ENCODE peak calls at places on chromosome 5, in eight cellular contexts. M is mesendoderm; A is WERI-Rb-1; H is CD4-positive, CD25-positive, alpha-beta regulatory T cell; T is left ventricle myocardium inferior; C is neural progenitor cell; L is cardiac muscle cell; V is MM.1S. F is an unnamed sample. For H3K36me3, the result is how much of the 10 kb centered on the place peaks cover.

GRCh38 chr5:180816608-180817534 is 14.3 kb upstream of the MGAT1 start:
- DNase-seq in M (no peak), A (no peak), H (no peak), T (peak), C (no peak), L (peak), V (peak), F (no peak)

GRCh38 chr5:171855798-171856772 is 70.5 kb downstream of the SMIM23 start:
- DNase-seq in M (no peak), A (no peak), H (no peak), T (no peak), C (no peak), L (no peak), V (no peak), F (no peak)

GRCh38 chr5:152177626-152178349 is 227.3 kb downstream of the NMUR2 start:
- DNase-seq in M (peak), A (no peak), H (no peak), T (no peak), C (no peak), L (no peak), V (no peak), F (no peak)

GRCh38 chr5:1297243-1297642 is 2.4 kb upstream of the TERT start:
- DNase-seq in M (no peak), A (peak), H (no peak), T (no peak), C (no peak), L (no peak), V (no peak), F (peak)

GRCh38 chr5:132497488-132497997 is 7.0 kb upstream of the IRF1 start:
- DNase-seq in M (peak), A (no peak), H (no peak), T (peak), C (no peak), L (peak), V (no peak), F (peak)

GRCh38 chr5:23977996-23978395 is 470.6 kb downstream of the PRDM9 start:
- DNase-seq in M (peak), A (peak), H (no peak), T (no peak), C (peak), L (no peak), V (peak), F (no peak)

GRCh38 chr5:90553711-90554110 is 4.9 kb upstream of the ADGRV1 start:
- DNase-seq in M (no peak), A (no peak), H (no peak), T (no peak), C (no peak), L (no peak), V (no peak), F (no peak)

GRCh38 chr5:110031402-110032140 is 341.8 kb downstream of the MAN2A1 start:
- DNase-seq in M (no peak), A (no peak), H (no peak), T (no peak), C (no peak), L (no peak), V (peak), F (no peak)

GRCh38 chr5:109160468-109160867 is 249.3 kb downstream of the PJA2 start:
- DNase-seq in M (no peak), A (no peak), H (no peak), T (no peak), C (no peak), L (no peak), V (no peak), F (no peak)

GRCh38 chr5:139461698-139462097 is 845 bp downstream of the ECSCR start:
- DNase-seq in M (peak), A (no peak), H (no peak), T (no peak), C (no peak), L (no peak), V (no peak), F (no peak)

GRCh38 chr5:149796025-149796424 is 65.9 kb downstream of the PPARGC1B start:
- DNase-seq in M (no peak), A (no peak), H (no peak), T (no peak), C (no peak), L (peak), V (no peak), F (no peak)

GRCh38 chr5:132054697-132055440 is 5.6 kb upstream of the IL3 start:
- DNase-seq in M (no peak), A (peak), H (no peak), T (peak), C (no peak), L (no peak), V (no peak), F (no peak)

GRCh38 chr5:84487963-84488362 is 103.3 kb upstream of the EDIL3 start:
- DNase-seq in M (no peak), A (no peak), H (no peak), T (no peak), C (no peak), L (no peak), V (no peak), F (no peak)

GRCh38 chr5:143923634-143924265 is 111.8 kb downstream of the HMHB1 start:
- DNase-seq in M (peak), A (no peak), H (no peak), T (no peak), C (no peak), L (no peak), V (peak), F (no peak)

GRCh38 chr5:104573979-104574709 is 1011.6 kb upstream of the NUDT12 start:
- DNase-seq in M (no peak), A (no peak), H (no peak), T (no peak), C (no peak), L (no peak), V (no peak), F (no peak)

GRCh38 chr5:173911623-173912022 is 23.5 kb downstream of the CPEB4 start:
- DNase-seq in M (no peak), A (no peak), H (no peak), T (no peak), C (no peak), L (no peak), V (peak), F (no peak)

GRCh38 chr5:179803651-179804598 is 2.7 kb downstream of the MGAT4B start:
- DNase-seq in M (no peak), A (no peak), H (no peak), T (no peak), C (no peak), L (no peak), V (no peak), F (no peak)

GRCh38 chr5:143106175-143106574 is 297.3 kb downstream of the NR3C1 start:
- DNase-seq in M (peak), A (peak), H (no peak), T (no peak), C (peak), L (peak), V (no peak), F (no peak)

GRCh38 chr5:104513194-104513602 is 950.6 kb upstream of the NUDT12 start:
- DNase-seq in M (peak), A (no peak), H (no peak), T (no peak), C (no peak), L (no peak), V (no peak), F (no peak)

GRCh38 chr5:154194348-154195329 is 4.1 kb downstream of the GALNT10 start:
- DNase-seq in M (peak), A (no peak), H (no peak), T (no peak), C (peak), L (peak), V (no peak), F (no peak)

GRCh38 chr5:81749562-81750307 is 1.2 kb downstream of the SSBP2 start:
- DNase-seq in M (peak), A (peak), H (peak), T (peak), C (peak), L (peak), V (peak), F (peak)

GRCh38 chr5:151055336-151055735 is 25.5 kb downstream of the TNIP1 start:
- DNase-seq in M (no peak), A (no peak), H (no peak), T (no peak), C (no peak), L (peak), V (no peak), F (no peak)

GRCh38 chr5:32710335-32710858 is 724 bp upstream of the NPR3 start:
- DNase-seq in M (peak), A (no peak), H (no peak), T (peak), C (peak), L (peak), V (no peak), F (no peak)

GRCh38 chr5:76082790-76083554 is at the start of gene SV2C:
- DNase-seq in M (peak), A (peak), H (no peak), T (no peak), C (peak), L (peak), V (peak), F (no peak)

GRCh38 chr5:150321784-150322183 is 19.1 kb upstream of the ARSI start:
- DNase-seq in M (no peak), A (no peak), H (no peak), T (no peak), C (no peak), L (no peak), V (no peak), F (no peak)

GRCh38 chr5:90182726-90183125 is 226.8 kb downstream of the CETN3 start:
- DNase-seq in M (no peak), A (no peak), H (no peak), T (no peak), C (no peak), L (no peak), V (no peak), F (no peak)

GRCh38 chr5:43193952-43194321 is 1.9 kb downstream of the NIM1K start:
- DNase-seq in M (peak), A (no peak), H (no peak), T (no peak), C (peak), L (no peak), V (no peak), F (no peak)

GRCh38 chr5:168667301-168667859 is 88.2 kb upstream of the PANK3 start:
- DNase-seq in M (no peak), A (no peak), H (no peak), T (no peak), C (no peak), L (peak), V (no peak), F (no peak)

GRCh38 chr5:73774924-73775323 is 148.9 kb downstream of the ARHGEF28 start:
- DNase-seq in M (no peak), A (no peak), H (no peak), T (no peak), C (no peak), L (no peak), V (no peak), F (no peak)

GRCh38 chr5:73766902-73767301 is 140.9 kb downstream of the ARHGEF28 start:
- DNase-seq in M (no peak), A (no peak), H (no peak), T (no peak), C (no peak), L (no peak), V (no peak), F (no peak)

GRCh38 chr5:73770601-73771025 is 144.6 kb downstream of the ARHGEF28 start:
- DNase-seq in M (no peak), A (no peak), H (no peak), T (no peak), C (no peak), L (no peak), V (no peak), F (no peak)

GRCh38 chr5:73764996-73765395 is 139.0 kb downstream of the ARHGEF28 start:
- DNase-seq in M (no peak), A (no peak), H (no peak), T (no peak), C (no peak), L (no peak), V (no peak), F (no peak)

DNA sequence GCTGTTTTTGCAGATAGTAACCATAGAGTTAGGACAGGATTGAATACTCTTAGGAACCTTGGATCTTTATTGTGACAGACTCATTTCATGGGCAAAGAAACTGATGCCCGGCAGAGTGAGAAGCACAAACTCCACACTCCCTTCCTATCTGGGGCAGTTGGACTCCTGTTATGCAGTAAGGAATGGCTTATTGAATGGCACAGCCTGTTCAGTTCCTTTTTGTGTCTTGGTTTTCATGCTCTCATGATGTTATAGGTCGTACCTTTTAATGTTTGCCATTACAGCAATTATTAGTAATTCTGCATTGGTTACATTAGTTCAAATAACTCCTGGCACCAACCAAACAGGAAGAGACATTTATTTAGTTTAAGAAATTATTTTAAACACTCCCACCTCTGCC is 144.2 kb downstream of the ARHGEF28 start:
- DNase-seq in M (no peak), A (no peak), H (no peak), T (no peak), C (no peak), L (no peak), V (no peak), F (no peak)
- H3K27ac ChIP-seq in M (no peak), A (no peak), H (no peak), T (no peak), C (no peak), L (no peak), V (no peak), F (no peak)

DNA sequence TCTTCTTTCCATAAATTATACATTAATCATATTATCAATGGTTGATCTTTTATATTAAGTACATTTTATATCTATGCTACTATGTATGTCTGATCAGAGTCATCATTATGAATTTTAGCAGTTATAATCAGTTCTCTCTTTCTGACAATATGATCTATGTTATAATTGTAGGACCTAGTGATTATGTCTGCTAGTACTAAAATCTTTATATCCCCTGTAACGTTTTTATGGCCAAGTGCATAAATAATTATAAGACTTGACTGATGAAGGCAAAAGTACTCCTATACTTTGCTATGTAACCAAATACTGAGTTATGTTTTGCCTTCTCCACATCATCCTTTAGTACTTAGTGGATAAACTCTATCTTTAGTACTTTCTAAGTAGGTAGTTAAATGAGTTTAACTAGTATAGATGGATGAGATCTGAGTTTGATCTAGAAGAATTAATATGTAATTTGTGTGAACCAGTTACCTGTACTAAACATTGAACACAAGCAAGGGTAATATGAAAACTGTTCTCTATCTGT is 75.4 kb downstream of the SLF1 start:
- DNase-seq in M (no peak), A (no peak), H (no peak), T (no peak), C (no peak), L (no peak), V (no peak), F (no peak)
- H3K36me3 ChIP-seq in M (under half), A (under half), H (under half), T (under half), C (under half), L (under half), V (under half), F (under half)

GRCh38 chr5:54991446-54991845 is 6.1 kb upstream of the ESM1 start:
- DNase-seq in M (peak), A (no peak), H (no peak), T (no peak), C (no peak), L (peak), V (no peak), F (no peak)
- H3K27ac ChIP-seq in M (no peak), A (no peak), H (no peak), T (no peak), C (no peak), L (no peak), V (no peak), F (no peak)

GRCh38 chr5:122895141-122895540 is 49.7 kb downstream of the SNX24 start:
- DNase-seq in M (no peak), A (no peak), H (no peak), T (no peak), C (no peak), L (no peak), V (no peak), F (no peak)

GRCh38 chr5:122902263-122902662 is 56.9 kb downstream of the SNX24 start:
- DNase-seq in M (no peak), A (no peak), H (no peak), T (no peak), C (no peak), L (no peak), V (no peak), F (no peak)

GRCh38 chr5:122897283-122897602 is 51.8 kb downstream of the SNX24 start:
- DNase-seq in M (no peak), A (no peak), H (no peak), T (no peak), C (no peak), L (no peak), V (no peak), F (no peak)

GRCh38 chr5:122901346-122901745 is 55.9 kb downstream of the SNX24 start:
- DNase-seq in M (no peak), A (no peak), H (no peak), T (no peak), C (no peak), L (no peak), V (no peak), F (no peak)

DNA sequence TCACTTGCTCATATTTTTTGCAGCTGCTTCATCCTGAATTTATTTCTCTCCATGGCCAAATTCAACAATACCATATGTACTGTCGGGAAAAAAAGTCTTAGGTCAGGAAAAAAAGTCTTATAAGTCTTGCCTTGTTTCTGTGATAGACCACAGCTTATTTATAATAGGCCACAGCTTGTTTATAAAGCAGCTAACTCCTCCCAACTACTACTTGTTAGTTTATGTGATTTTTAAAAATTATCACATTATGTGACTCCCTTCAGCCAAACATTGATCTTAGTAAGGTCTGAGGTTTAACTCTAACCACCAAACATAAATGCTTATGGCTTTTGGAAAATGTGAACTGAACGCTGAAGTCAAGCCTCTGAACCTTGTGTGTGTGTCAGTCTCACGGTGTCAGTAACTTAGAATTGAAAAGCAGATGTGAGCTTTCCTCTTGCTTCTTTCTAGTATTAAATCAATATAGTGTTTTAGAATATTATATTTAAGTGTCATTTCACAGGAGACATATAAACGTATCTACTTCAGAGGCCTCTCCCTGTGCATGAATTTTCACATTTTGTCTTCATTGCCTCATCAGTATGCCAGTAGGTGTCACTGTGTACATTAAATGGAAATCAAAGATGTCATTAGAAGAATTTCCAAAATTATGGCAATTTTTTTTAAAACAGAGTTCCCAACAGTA is 51.3 kb downstream of the SNX24 start:
- DNase-seq in M (no peak), A (no peak), H (no peak), T (no peak), C (no peak), L (no peak), V (peak), F (no peak)
- H3K36me3 ChIP-seq in M (under half), A (under half), H (under half), T (under half), C (under half), L (under half), V (under half), F (under half)

GRCh38 chr5:9467199-9468069 is 78.4 kb downstream of the SEMA5A start:
- DNase-seq in M (no peak), A (no peak), H (no peak), T (no peak), C (no peak), L (no peak), V (no peak), F (no peak)
- H3K27ac ChIP-seq in M (no peak), A (no peak), H (no peak), T (no peak), C (no peak), L (no peak), V (no peak), F (no peak)

GRCh38 chr5:77662615-77663014 is 24.1 kb upstream of the OTP start:
- DNase-seq in M (no peak), A (no peak), H (no peak), T (no peak), C (no peak), L (no peak), V (no peak), F (no peak)
- H3K36me3 ChIP-seq in M (under half), A (under half), H (under half), T (under half), C (under half), L (under half), V (under half), F (under half)